ENCODE peak calls at places on chromosomes 4 and X, in six cellular contexts. One of them, this sample, is unnamed.

GRCh38 chrX:19129694-19130093 is 7.4 kb upstream of the ADGRG2 start:
- DNase-seq in fibroblast of lung: no peak
- DNase-seq in body of pancreas: no peak
- DNase-seq in pancreas: no peak
- DNase-seq in astrocyte of the spinal cord: no peak
- DNase-seq in choroid plexus epithelial cell: no peak
- DNase-seq in this sample: no peak

GRCh38 chrX:102841706-102842003 is 95.4 kb upstream of the RAB40AL start:
- DNase-seq in body of pancreas: no peak
- DNase-seq in pancreas: no peak
- DNase-seq in choroid plexus epithelial cell: no peak
- DNase-seq in astrocyte of the spinal cord: no peak
- DNase-seq in fibroblast of lung: no peak
- DNase-seq in this sample: no peak

GRCh38 chr4:161320377-161320776 is 843.4 kb downstream of the FSTL5 start:
- DNase-seq in astrocyte of the spinal cord: no peak
- DNase-seq in choroid plexus epithelial cell: peak
- DNase-seq in fibroblast of lung: peak
- DNase-seq in body of pancreas: peak
- DNase-seq in pancreas: peak
- DNase-seq in this sample: no peak

GRCh38 chrX:119236599-119237525 is 777 bp downstream of the PGRMC1 start:
- DNase-seq in body of pancreas: peak
- DNase-seq in pancreas: peak
- DNase-seq in fibroblast of lung: peak
- DNase-seq in choroid plexus epithelial cell: peak
- DNase-seq in astrocyte of the spinal cord: peak
- DNase-seq in this sample: peak

GRCh38 chr4:73713650-73714049 is 26.7 kb upstream of the CXCL8 start:
- DNase-seq in astrocyte of the spinal cord: no peak
- DNase-seq in pancreas: no peak
- DNase-seq in choroid plexus epithelial cell: no peak
- DNase-seq in body of pancreas: no peak
- DNase-seq in fibroblast of lung: no peak
- DNase-seq in this sample: no peak

GRCh38 chrX:103550415-103551051 is 31.2 kb upstream of the RAB40A start:
- DNase-seq in choroid plexus epithelial cell: no peak
- DNase-seq in body of pancreas: no peak
- DNase-seq in pancreas: no peak
- DNase-seq in astrocyte of the spinal cord: no peak
- DNase-seq in fibroblast of lung: no peak
- DNase-seq in this sample: no peak

GRCh38 chrX:130247996-130248395 is 20.7 kb downstream of the ZNF280C start:
- DNase-seq in astrocyte of the spinal cord: no peak
- DNase-seq in choroid plexus epithelial cell: no peak
- DNase-seq in fibroblast of lung: no peak
- DNase-seq in pancreas: no peak
- DNase-seq in body of pancreas: no peak
- DNase-seq in this sample: no peak

GRCh38 chrX:38109042-38109904 is 102.9 kb downstream of the SYTL5 start:
- DNase-seq in astrocyte of the spinal cord: no peak
- DNase-seq in pancreas: no peak
- DNase-seq in body of pancreas: no peak
- DNase-seq in choroid plexus epithelial cell: no peak
- DNase-seq in fibroblast of lung: no peak
- DNase-seq in this sample: no peak

GRCh38 chrX:20670611-20671010 is 403.9 kb upstream of the RPS6KA3 start:
- DNase-seq in choroid plexus epithelial cell: no peak
- DNase-seq in pancreas: no peak
- DNase-seq in astrocyte of the spinal cord: no peak
- DNase-seq in fibroblast of lung: no peak
- DNase-seq in body of pancreas: no peak
- DNase-seq in this sample: no peak

GRCh38 chr4:91256043-91256442 is 1047.7 kb upstream of the GRID2 start:
- DNase-seq in body of pancreas: no peak
- DNase-seq in pancreas: no peak
- DNase-seq in astrocyte of the spinal cord: no peak
- DNase-seq in fibroblast of lung: no peak
- DNase-seq in choroid plexus epithelial cell: no peak
- DNase-seq in this sample: no peak

GRCh38 chr4:18343581-18343980 is 322.0 kb upstream of the LCORL start:
- DNase-seq in fibroblast of lung: no peak
- DNase-seq in choroid plexus epithelial cell: no peak
- DNase-seq in body of pancreas: no peak
- DNase-seq in astrocyte of the spinal cord: no peak
- DNase-seq in pancreas: no peak
- DNase-seq in this sample: no peak

GRCh38 chr4:8345053-8345945 is 75.7 kb downstream of the HTRA3 start:
- DNase-seq in choroid plexus epithelial cell: no peak
- DNase-seq in fibroblast of lung: no peak
- DNase-seq in body of pancreas: no peak
- DNase-seq in astrocyte of the spinal cord: no peak
- DNase-seq in pancreas: no peak
- DNase-seq in this sample: no peak

GRCh38 chr4:78612398-78613005 is 60.9 kb downstream of the ANXA3 start:
- DNase-seq in body of pancreas: peak
- DNase-seq in choroid plexus epithelial cell: peak
- DNase-seq in fibroblast of lung: peak
- DNase-seq in astrocyte of the spinal cord: peak
- DNase-seq in pancreas: peak
- DNase-seq in this sample: peak

GRCh38 chrX:96683997-96684338 is 674 bp upstream of the DIAPH2 start:
- DNase-seq in fibroblast of lung: no peak
- DNase-seq in choroid plexus epithelial cell: peak
- DNase-seq in body of pancreas: no peak
- DNase-seq in pancreas: no peak
- DNase-seq in astrocyte of the spinal cord: no peak
- DNase-seq in this sample: no peak

GRCh38 chr4:163367651-163368050 is 24.0 kb downstream of the NPY5R start:
- DNase-seq in choroid plexus epithelial cell: no peak
- DNase-seq in astrocyte of the spinal cord: no peak
- DNase-seq in fibroblast of lung: no peak
- DNase-seq in pancreas: no peak
- DNase-seq in body of pancreas: no peak
- DNase-seq in this sample: no peak

GRCh38 chr4:119068529-119068962 is 67.1 kb upstream of the MYOZ2 start:
- DNase-seq in body of pancreas: no peak
- DNase-seq in fibroblast of lung: peak
- DNase-seq in astrocyte of the spinal cord: no peak
- DNase-seq in pancreas: no peak
- DNase-seq in choroid plexus epithelial cell: peak
- DNase-seq in this sample: peak

GRCh38 chr4:186158966-186159365 is 32.4 kb upstream of the CYP4V2 start:
- DNase-seq in fibroblast of lung: no peak
- DNase-seq in pancreas: no peak
- DNase-seq in astrocyte of the spinal cord: no peak
- DNase-seq in body of pancreas: no peak
- DNase-seq in choroid plexus epithelial cell: no peak
- DNase-seq in this sample: no peak

GRCh38 chr4:77385124-77385969 is 220.3 kb upstream of the CXCL13 start:
- DNase-seq in pancreas: peak
- DNase-seq in body of pancreas: peak
- DNase-seq in fibroblast of lung: peak
- DNase-seq in astrocyte of the spinal cord: peak
- DNase-seq in choroid plexus epithelial cell: peak
- DNase-seq in this sample: peak

GRCh38 chr4:14265651-14266050 is 638.1 kb upstream of the BOD1L1 start:
- DNase-seq in astrocyte of the spinal cord: no peak
- DNase-seq in pancreas: no peak
- DNase-seq in choroid plexus epithelial cell: peak
- DNase-seq in body of pancreas: no peak
- DNase-seq in fibroblast of lung: no peak
- DNase-seq in this sample: no peak

GRCh38 chrX:42098897-42099296 is 175.5 kb upstream of the CASK start:
- DNase-seq in body of pancreas: no peak
- DNase-seq in choroid plexus epithelial cell: peak
- DNase-seq in astrocyte of the spinal cord: no peak
- DNase-seq in pancreas: no peak
- DNase-seq in fibroblast of lung: no peak
- DNase-seq in this sample: no peak

GRCh38 chrX:49184294-49185061 is 1.7 kb downstream of the PRICKLE3 start:
- DNase-seq in choroid plexus epithelial cell: peak
- DNase-seq in astrocyte of the spinal cord: peak
- DNase-seq in fibroblast of lung: peak
- DNase-seq in body of pancreas: peak
- DNase-seq in pancreas: peak
- DNase-seq in this sample: peak
- H3K4me3 ChIP-seq in choroid plexus epithelial cell: peak
- H3K4me3 ChIP-seq in astrocyte of the spinal cord: peak
- H3K4me3 ChIP-seq in fibroblast of lung: peak
- H3K4me3 ChIP-seq in body of pancreas: no peak
- H3K4me3 ChIP-seq in pancreas: peak
- H3K4me3 ChIP-seq in this sample: peak

GRCh38 chr4:121324331-121324730 is 56.5 kb downstream of the QRFPR start:
- DNase-seq in body of pancreas: no peak
- DNase-seq in fibroblast of lung: no peak
- DNase-seq in pancreas: no peak
- DNase-seq in astrocyte of the spinal cord: no peak
- DNase-seq in choroid plexus epithelial cell: no peak
- DNase-seq in this sample: no peak
- TF ChIP-seq CTCF in body of pancreas: no peak
- TF ChIP-seq CTCF in fibroblast of lung: no peak
- TF ChIP-seq CTCF in pancreas: no peak
- TF ChIP-seq CTCF in astrocyte of the spinal cord: no peak
- TF ChIP-seq CTCF in choroid plexus epithelial cell: no peak
- TF ChIP-seq CTCF in this sample: no peak

DNA sequence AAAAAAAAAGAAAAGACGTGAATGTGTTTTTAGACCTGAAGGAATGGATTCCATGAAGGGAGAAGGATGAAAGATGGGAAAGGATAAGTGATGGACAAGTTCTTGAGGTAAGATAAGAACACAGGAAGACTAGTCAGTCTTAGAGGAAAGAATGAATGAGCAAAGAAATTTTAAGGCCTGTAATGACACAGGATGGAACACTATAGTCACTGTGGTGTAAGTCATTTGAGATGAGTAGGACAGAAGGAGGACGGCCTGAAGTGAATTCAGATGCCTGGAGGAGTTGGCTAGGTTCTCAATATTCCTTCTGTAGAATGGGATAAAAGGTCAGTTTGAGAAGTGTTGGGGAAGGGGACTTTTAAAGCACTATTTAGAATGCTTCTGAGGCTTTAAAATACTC is 3.8 kb downstream of the MSMO1 start:
- DNase-seq in pancreas: no peak
- DNase-seq in body of pancreas: no peak
- DNase-seq in choroid plexus epithelial cell: no peak
- DNase-seq in fibroblast of lung: peak
- DNase-seq in astrocyte of the spinal cord: no peak
- DNase-seq in this sample: peak
- H3K4me3 ChIP-seq in pancreas: no peak
- H3K4me3 ChIP-seq in body of pancreas: no peak
- H3K4me3 ChIP-seq in choroid plexus epithelial cell: no peak
- H3K4me3 ChIP-seq in fibroblast of lung: no peak
- H3K4me3 ChIP-seq in astrocyte of the spinal cord: peak
- H3K4me3 ChIP-seq in this sample: peak

DNA sequence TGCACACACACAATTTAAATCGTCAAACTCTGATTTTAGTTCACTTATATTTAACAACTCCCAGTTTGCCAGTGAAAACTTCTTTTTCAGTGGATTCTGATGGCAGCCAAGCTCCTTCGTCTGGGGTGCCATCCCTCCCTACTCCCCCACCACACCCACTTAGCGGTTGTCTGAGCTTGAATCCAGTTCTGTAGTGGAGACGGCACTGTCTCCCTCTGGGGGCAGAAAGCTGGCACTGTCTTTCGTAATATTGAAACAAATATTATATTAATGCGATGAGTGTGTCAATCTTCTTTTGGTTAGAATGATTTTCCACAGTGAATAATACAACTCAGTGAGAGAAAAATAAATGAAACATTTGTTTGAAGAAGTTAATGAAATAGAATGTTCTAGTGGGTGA is 5.4 kb downstream of the MEPE start:
- DNase-seq in body of pancreas: no peak
- DNase-seq in pancreas: no peak
- DNase-seq in choroid plexus epithelial cell: peak
- DNase-seq in astrocyte of the spinal cord: peak
- DNase-seq in fibroblast of lung: no peak
- DNase-seq in this sample: no peak
- TF ChIP-seq CTCF in body of pancreas: no peak
- TF ChIP-seq CTCF in pancreas: no peak
- TF ChIP-seq CTCF in choroid plexus epithelial cell: peak
- TF ChIP-seq CTCF in astrocyte of the spinal cord: peak
- TF ChIP-seq CTCF in fibroblast of lung: peak
- TF ChIP-seq CTCF in this sample: peak

DNA sequence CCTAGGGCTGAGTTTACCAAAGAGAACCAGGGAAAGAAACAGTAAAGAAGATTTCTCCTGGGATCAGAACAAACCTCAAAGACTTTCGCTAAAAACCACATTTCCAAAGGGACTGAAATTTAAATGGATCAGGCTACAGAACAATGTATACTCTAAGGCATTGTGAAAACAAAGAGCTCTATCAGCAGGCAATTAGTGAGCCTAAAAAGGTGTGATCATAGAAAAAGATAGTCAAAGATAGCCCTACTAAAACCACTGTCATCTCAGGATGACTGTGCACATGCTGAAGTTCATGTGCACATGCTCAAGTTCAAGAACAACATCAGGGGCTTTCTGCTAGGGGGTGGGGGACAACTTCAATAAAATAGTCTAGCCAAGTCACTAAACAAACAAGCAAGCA is 12.9 kb upstream of the SMIM10L2A start:
- DNase-seq in fibroblast of lung: no peak
- DNase-seq in astrocyte of the spinal cord: no peak
- DNase-seq in body of pancreas: no peak
- DNase-seq in pancreas: no peak
- DNase-seq in choroid plexus epithelial cell: no peak
- DNase-seq in this sample: no peak
- H3K4me3 ChIP-seq in fibroblast of lung: no peak
- H3K4me3 ChIP-seq in astrocyte of the spinal cord: no peak
- H3K4me3 ChIP-seq in body of pancreas: no peak
- H3K4me3 ChIP-seq in pancreas: no peak
- H3K4me3 ChIP-seq in choroid plexus epithelial cell: no peak
- H3K4me3 ChIP-seq in this sample: no peak

DNA sequence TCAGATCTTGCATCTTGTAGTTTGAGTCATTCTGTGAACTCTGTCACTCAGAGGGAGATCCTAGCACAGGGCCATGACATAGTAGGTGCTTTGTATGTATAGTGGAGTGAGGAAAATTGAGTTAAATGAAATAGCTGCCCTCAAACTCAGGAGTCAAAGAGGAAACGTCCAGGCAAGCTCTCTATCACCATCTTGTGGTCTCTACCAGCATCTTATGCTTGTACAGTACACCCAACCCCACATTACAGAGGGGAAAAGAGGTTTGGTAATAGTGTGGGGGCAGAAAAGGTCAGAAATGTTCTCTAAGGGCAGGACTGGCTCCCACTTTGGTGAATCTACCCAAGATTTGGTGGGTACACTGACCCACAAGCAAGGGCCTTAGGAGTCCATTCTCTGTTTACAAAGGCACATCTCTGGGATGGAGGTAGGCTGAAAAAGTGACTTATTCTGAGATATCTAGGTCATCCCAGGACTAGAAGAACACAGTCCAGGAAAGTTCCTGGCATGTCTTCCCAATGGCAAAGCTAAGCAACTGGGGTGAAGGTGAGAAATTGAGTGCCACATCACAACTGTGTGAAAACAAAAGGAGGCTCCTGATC is 131.8 kb downstream of the OR13H1 start:
- DNase-seq in fibroblast of lung: peak
- DNase-seq in pancreas: no peak
- DNase-seq in astrocyte of the spinal cord: peak
- DNase-seq in body of pancreas: no peak
- DNase-seq in choroid plexus epithelial cell: peak
- DNase-seq in this sample: peak
- TF ChIP-seq CTCF in fibroblast of lung: peak
- TF ChIP-seq CTCF in pancreas: peak
- TF ChIP-seq CTCF in astrocyte of the spinal cord: peak
- TF ChIP-seq CTCF in body of pancreas: no peak
- TF ChIP-seq CTCF in choroid plexus epithelial cell: peak
- TF ChIP-seq CTCF in this sample: peak

This sample was measured in foreskin fibroblast.